ENCODE peak calls at places on chromosomes 11 and 22, in eight cellular contexts. N is adrenal gland, F is IMR-90, U is uterus, T is thyroid gland, D is Peyer's patch, L is suprapubic skin, E is heart left ventricle. C is an unnamed sample.

GRCh38 chr11:2691991-2692841 is 7.6 kb downstream of the KCNQ1OT1 start:
- DNase-seq in F (no peak), N (no peak), D (no peak), U (peak; percentile 20), E (no peak), T (peak; percentile 31), L (peak; percentile 32), C (no peak)

GRCh38 chr11:67265633-67266423 is 445 bp upstream of the GRK2 start:
- DNase-seq in T (peak; percentile 74), N (peak; percentile 80), D (peak; percentile 74), E (peak; percentile 81), L (no peak), U (peak; percentile 67), F (peak; percentile 33), C (peak; percentile 96)

GRCh38 chr22:49049691-49050090 is 778.0 kb downstream of the BRD1 start:
- DNase-seq in L (no peak), F (no peak), D (no peak), T (no peak), E (no peak), U (peak; percentile 1), N (no peak), C (no peak)

GRCh38 chr22:31631381-31631780 is 30.6 kb downstream of the PISD start:
- DNase-seq in L (no peak), U (no peak), D (no peak), E (no peak), F (no peak), N (no peak), T (no peak), C (no peak)

GRCh38 chr11:11983427-11983826 is 25.0 kb downstream of the DKK3 start:
- DNase-seq in N (no peak), T (no peak), F (no peak), E (no peak), L (no peak), D (no peak), U (no peak), C (no peak)

GRCh38 chr22:41352058-41352457 is 29.7 kb upstream of the TEF start:
- DNase-seq in F (peak; percentile 55), U (no peak), T (no peak), L (no peak), E (no peak), D (no peak), N (no peak), C (no peak)

GRCh38 chr11:112455791-112456190 is 195.1 kb upstream of the PLET1 start:
- DNase-seq in D (no peak), L (no peak), U (no peak), F (peak; percentile 9), E (no peak), N (no peak), T (no peak), C (no peak)

GRCh38 chr11:93852242-93852641 is 1.8 kb upstream of the VSTM5 start:
- DNase-seq in E (no peak), T (no peak), F (no peak), N (no peak), L (no peak), D (no peak), U (no peak), C (no peak)

GRCh38 chr11:122703541-122704272 is 48.2 kb downstream of the UBASH3B start:
- DNase-seq in E (no peak), F (no peak), L (no peak), N (no peak), U (no peak), T (no peak), D (no peak), C (no peak)

GRCh38 chr11:120182790-120183491 is 27.9 kb upstream of the OAF start:
- DNase-seq in F (no peak), L (peak; percentile 74), D (no peak), U (peak; percentile 39), T (peak; percentile 30), E (peak; percentile 45), N (peak; percentile 53), C (peak; percentile 84)

GRCh38 chr11:33161120-33162005 is at the start of gene CSTF3:
- DNase-seq in L (peak; percentile 100), N (peak; percentile 100), U (peak; percentile 100), D (peak; percentile 99), F (peak; percentile 98), T (peak; percentile 100), E (peak; percentile 100), C (peak; percentile 100)
- TF ChIP-seq POLR2A in L (peak; percentile 32), N (peak; percentile 77), U (peak; percentile 61), D (peak; percentile 29), F (peak; percentile 90), T (peak; percentile 78), E (no peak), C (no peak)

GRCh38 chr11:58963551-58964075 is 24.3 kb downstream of the GLYATL1 start:
- DNase-seq in D (no peak), F (peak; percentile 59), L (no peak), E (no peak), U (no peak), N (peak; percentile 1), T (peak; percentile 3), C (no peak)
- TF ChIP-seq CTCF in D (no peak), F (peak; percentile 19), L (no peak), E (no peak), U (no peak), N (no peak), T (no peak), C (no peak)

GRCh38 chr11:134333312-134333711 is 1.5 kb downstream of the GLB1L2 start:
- DNase-seq in N (no peak), E (no peak), L (no peak), F (no peak), D (no peak), U (peak; percentile 31), T (no peak), C (no peak)
- TF ChIP-seq POLR2A in N (no peak), E (no peak), L (no peak), F (no peak), D (no peak), U (no peak), T (no peak), C (no peak)

GRCh38 chr11:811446-812245 is 1.9 kb downstream of the RPLP2 start:
- DNase-seq in F (no peak), L (no peak), N (no peak), E (no peak), T (no peak), D (no peak), U (no peak), C (no peak)
- TF ChIP-seq CTCF in F (peak; percentile 2), L (no peak), N (no peak), E (no peak), T (no peak), D (no peak), U (no peak), C (no peak)

GRCh38 chr11:113670149-113670829 is 35.8 kb downstream of the TMPRSS5 start:
- DNase-seq in L (no peak), U (no peak), F (no peak), E (no peak), D (no peak), N (no peak), T (no peak), C (no peak)
- TF ChIP-seq POLR2A in L (no peak), U (no peak), F (no peak), E (no peak), D (no peak), N (no peak), T (no peak), C (no peak)

DNA sequence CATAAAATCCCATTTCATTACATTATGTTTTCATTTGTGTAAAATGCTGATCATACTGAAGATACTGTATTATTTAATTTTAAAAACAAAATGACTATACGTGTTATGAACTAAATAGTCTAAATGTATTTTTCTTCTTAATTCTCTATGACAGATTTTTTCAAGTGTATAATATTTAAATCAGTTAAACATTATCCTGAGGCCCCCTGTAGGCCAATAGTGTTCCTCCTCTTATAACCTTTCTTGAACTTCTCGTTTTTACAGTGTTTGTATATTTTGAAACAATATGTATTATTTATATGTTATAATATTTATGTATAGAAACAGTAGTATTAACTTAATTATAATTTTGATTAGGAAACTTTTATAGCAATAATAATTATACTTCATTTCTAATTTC is 151.1 kb upstream of the CHORDC1 start:
- DNase-seq in U (no peak), T (no peak), L (no peak), N (no peak), F (no peak), E (no peak), D (no peak), C (no peak)
- TF ChIP-seq CTCF in U (no peak), T (no peak), L (no peak), N (no peak), F (no peak), E (no peak), D (no peak), C (no peak)

GRCh38 chr11:57335343-57336110 is at the start of gene SSRP1:
- DNase-seq in T (peak; percentile 90), N (peak; percentile 92), F (peak; percentile 83), E (peak; percentile 89), L (peak; percentile 91), D (peak; percentile 87), U (peak; percentile 87), C (peak; percentile 97)
- TF ChIP-seq POLR2A in T (peak; percentile 42), N (peak; percentile 83), F (peak; percentile 66), E (no peak), L (no peak), D (peak; percentile 35), U (peak; percentile 31), C (no peak)

GRCh38 chr11:31474083-31474482 is 35.3 kb downstream of the IMMP1L start:
- DNase-seq in L (no peak), E (no peak), U (no peak), D (no peak), N (no peak), F (no peak), T (no peak), C (no peak)
- TF ChIP-seq CTCF in L (no peak), E (no peak), U (no peak), D (no peak), N (no peak), F (no peak), T (no peak), C (no peak)

DNA sequence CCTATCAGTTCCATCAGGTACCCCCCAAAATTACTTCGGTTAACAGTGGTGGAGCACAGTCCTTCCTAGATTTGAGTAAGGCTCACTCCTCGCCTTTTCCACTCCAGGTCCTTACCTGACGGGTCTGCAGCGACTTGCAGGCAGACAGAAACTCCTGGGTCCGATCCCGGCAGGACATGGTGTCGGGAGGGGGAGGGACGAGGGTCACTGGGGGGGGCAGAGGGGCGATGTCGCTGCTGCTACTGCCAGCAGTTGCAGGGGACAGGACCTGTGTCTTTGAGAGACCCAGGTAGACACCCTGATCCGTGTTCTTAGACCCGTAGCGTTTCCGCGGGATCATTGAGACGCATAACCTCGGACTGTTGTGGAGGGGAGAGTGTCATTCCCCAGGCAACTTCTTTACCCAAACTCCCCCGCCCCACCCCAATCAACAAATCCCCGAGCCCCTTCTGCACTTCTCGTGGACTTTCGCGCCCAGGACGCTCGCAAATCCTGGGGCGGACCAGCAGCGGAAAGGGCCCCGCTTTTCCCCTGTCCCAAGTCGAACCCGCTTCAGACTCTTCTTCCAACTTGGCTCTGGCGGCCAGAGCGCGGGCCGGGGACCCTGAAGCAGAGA is 839 bp downstream of the STX5 start:
- DNase-seq in D (no peak), T (no peak), F (no peak), E (no peak), N (no peak), U (no peak), L (no peak), C (no peak)
- TF ChIP-seq POLR2A in D (no peak), T (no peak), F (no peak), E (no peak), N (no peak), U (no peak), L (no peak), C (no peak)

C was measured in lower leg skin.